ENCODE peak calls at places on chromosomes 3 and 15, in ten cellular contexts. K is mucosa of descending colon; H is heart right ventricle; V is kidney; G is CD8-positive, alpha-beta memory T cell; B is tibial artery; E is choroid plexus epithelial cell; T is breast epithelium; I is fibroblast of pulmonary artery; J is gastrocnemius medialis. Z is an unnamed sample.

GRCh38 chr15:89433686-89434085 is 62.7 kb downstream of the RHCG start:
- DNase-seq in K (no peak), H (no peak), V (no peak), G (no peak), B (no peak), E (no peak), T (no peak), I (no peak), J (no peak), Z (no peak)

GRCh38 chr15:72491768-72492167 is 17.6 kb downstream of the ARIH1 start:
- DNase-seq in K (no peak), H (no peak), V (no peak), G (no peak), B (no peak), E (peak; percentile 73), T (no peak), I (peak; percentile 51), J (no peak), Z (peak; percentile 90)

GRCh38 chr3:69433938-69434263 is 48.0 kb upstream of the FRMD4B start:
- DNase-seq in K (no peak), H (no peak), V (no peak), G (no peak), B (no peak), E (no peak), T (no peak), I (no peak), J (no peak), Z (peak; percentile 80)

GRCh38 chr15:60673918-60674558 is 195.1 kb upstream of the ICE2 start:
- DNase-seq in K (no peak), H (peak; percentile 35), V (no peak), G (no peak), B (peak; percentile 73), E (peak; percentile 90), T (no peak), I (peak; percentile 92), J (peak; percentile 65), Z (peak; percentile 94)

GRCh38 chr15:98651581-98652220 is 3.4 kb downstream of the IGF1R start:
- DNase-seq in K (no peak), H (no peak), V (no peak), G (peak; percentile 48), B (no peak), E (peak; percentile 51), T (no peak), I (peak; percentile 16), J (no peak), Z (peak; percentile 55)

GRCh38 chr3:142027713-142028112 is 121.6 kb downstream of the TFDP2 start:
- DNase-seq in K (no peak), H (no peak), V (no peak), G (peak; percentile 12), B (no peak), E (peak; percentile 43), T (no peak), I (peak; percentile 34), J (no peak), Z (peak; percentile 75)

GRCh38 chr3:119388577-119388976 is 74.8 kb downstream of the TMEM39A start:
- DNase-seq in K (no peak), H (no peak), V (no peak), G (no peak), B (no peak), E (no peak), T (no peak), I (peak; percentile 9), J (no peak), Z (no peak)

GRCh38 chr3:136152963-136153362 is 43.2 kb downstream of the MSL2 start:
- DNase-seq in K (no peak), H (no peak), V (no peak), G (no peak), B (no peak), E (no peak), T (no peak), I (no peak), J (no peak), Z (no peak)

GRCh38 chr3:174776123-174776522 is 83.0 kb upstream of the NAALADL2 start:
- DNase-seq in K (no peak), H (no peak), V (no peak), G (no peak), B (no peak), E (peak; percentile 33), T (no peak), I (peak; percentile 39), J (no peak), Z (peak; percentile 94)

GRCh38 chr3:141100112-141100511 is 49.0 kb downstream of the SPSB4 start:
- DNase-seq in K (no peak), H (no peak), V (no peak), G (no peak), B (no peak), E (no peak), T (no peak), I (no peak), J (no peak), Z (no peak)

GRCh38 chr3:99602183-99602582 is 36.2 kb upstream of the COL8A1 start:
- DNase-seq in K (no peak), H (no peak), V (no peak), G (no peak), B (no peak), E (no peak), T (no peak), I (no peak), J (no peak), Z (no peak)

GRCh38 chr15:64101018-64101417 is 5.2 kb downstream of the SNX1 start:
- DNase-seq in K (no peak), H (no peak), V (no peak), G (no peak), B (no peak), E (no peak), T (no peak), I (no peak), J (no peak), Z (no peak)

GRCh38 chr3:194255252-194256039 is 95.7 kb downstream of the CPN2 start:
- DNase-seq in K (peak; percentile 59), H (peak; percentile 89), V (peak; percentile 91), G (peak; percentile 27), B (peak; percentile 79), E (peak; percentile 27), T (peak; percentile 53), I (peak; percentile 81), J (peak; percentile 41), Z (no peak)

GRCh38 chr3:122183893-122184590 is 574 bp downstream of the CASR start:
- DNase-seq in K (peak; percentile 27), H (no peak), V (peak; percentile 77), G (no peak), B (no peak), E (no peak), T (no peak), I (no peak), J (no peak), Z (no peak)
- H3K4me3 ChIP-seq in K (no peak overlapping the region), H (peak overlapping the region; percentile 34), V (peak overlapping the region; percentile 56), G (no peak overlapping the region), B (no peak overlapping the region), E (no peak overlapping the region), T (peak overlapping the region; percentile 55), I (no peak overlapping the region), J (no peak overlapping the region), Z (no peak overlapping the region)

GRCh38 chr3:30655187-30655812 is 48.9 kb downstream of the TGFBR2 start:
- DNase-seq in K (no peak), H (no peak), V (no peak), G (peak; percentile 85), B (no peak), E (peak; percentile 92), T (no peak), I (peak; percentile 47), J (no peak), Z (peak; percentile 88)
- H3K4me3 ChIP-seq in K (no peak overlapping the region), H (no peak overlapping the region), V (no peak overlapping the region), G (peak overlapping the region; percentile 46), B (no peak overlapping the region), E (no peak overlapping the region), T (no peak overlapping the region), I (no peak overlapping the region), J (no peak overlapping the region), Z (no peak overlapping the region)

GRCh38 chr3:107928084-107928445 is 162.8 kb downstream of the CD47 start:
- DNase-seq in K (no peak), H (no peak), V (no peak), G (no peak), B (no peak), E (peak; percentile 50), T (no peak), I (peak; percentile 52), J (no peak), Z (peak; percentile 61)

GRCh38 chr3:107933450-107933849 is 157.4 kb downstream of the CD47 start:
- DNase-seq in K (no peak), H (no peak), V (no peak), G (no peak), B (no peak), E (no peak), T (no peak), I (no peak), J (no peak), Z (no peak)

GRCh38 chr3:107927361-107928083 is 163.3 kb downstream of the CD47 start:
- DNase-seq in K (peak; percentile 77), H (peak; percentile 43), V (peak; percentile 87), G (peak; percentile 61), B (peak; percentile 77), E (peak; percentile 67), T (peak; percentile 68), I (peak; percentile 83), J (peak; percentile 13), Z (peak; percentile 64)
- H3K4me3 ChIP-seq in K (no peak overlapping the region), H (peak overlapping the region; percentile 58), V (peak overlapping the region; percentile 75), G (peak overlapping the region; percentile 60), B (peak overlapping the region; percentile 56), E (peak overlapping the region; percentile 58), T (peak overlapping the region; percentile 73), I (peak overlapping the region; percentile 69), J (peak overlapping the region; percentile 55), Z (peak overlapping the region; percentile 59)

GRCh38 chr3:9792405-9793160 is at the start of the genes ARPC4 and TADA3:
- DNase-seq in K (peak; percentile 95), H (peak; percentile 94), V (peak; percentile 98), G (peak; percentile 96), B (peak; percentile 96), E (peak; percentile 98), T (peak; percentile 87), I (peak; percentile 97), J (peak; percentile 87), Z (peak; percentile 89)

GRCh38 chr3:9791790-9792404 is 376 bp downstream of the TADA3 start:
- DNase-seq in K (no peak), H (no peak), V (no peak), G (no peak), B (no peak), E (no peak), T (no peak), I (no peak), J (no peak), Z (no peak)

GRCh38 chr3:9794400-9794799 is 1.5 kb downstream of the ARPC4 start:
- DNase-seq in K (no peak), H (no peak), V (no peak), G (no peak), B (no peak), E (no peak), T (no peak), I (no peak), J (no peak), Z (no peak)

GRCh38 chr3:9793161-9793781 is 389 bp downstream of the ARPC4 start:
- DNase-seq in K (no peak), H (peak; percentile 20), V (no peak), G (no peak), B (no peak), E (peak; percentile 64), T (no peak), I (peak; percentile 49), J (no peak), Z (peak; percentile 42)

DNA sequence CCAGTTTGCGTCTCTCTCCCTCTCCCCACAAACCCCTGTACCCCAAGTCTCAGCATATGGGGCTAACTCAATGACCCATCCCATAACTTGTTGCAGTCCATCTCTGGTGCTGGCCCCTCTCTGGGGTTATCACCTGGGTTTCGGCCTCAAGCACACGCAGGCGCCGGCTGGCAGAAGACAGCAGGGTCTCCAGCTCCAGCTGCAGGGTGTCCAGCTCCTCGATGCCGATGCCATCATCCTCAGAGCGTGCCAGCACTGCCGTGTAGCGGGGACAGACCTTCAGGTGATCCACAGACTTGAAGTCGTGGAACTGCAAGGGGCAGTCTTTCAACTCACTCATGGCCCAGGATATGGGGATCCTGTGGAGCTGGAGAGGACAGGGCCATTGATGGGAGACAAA is 1.1 kb downstream of the TADA3 start:
- DNase-seq in K (no peak), H (no peak), V (no peak), G (no peak), B (no peak), E (no peak), T (no peak), I (no peak), J (no peak), Z (no peak)
- H3K4me3 ChIP-seq in K (no peak overlapping the region), H (peak overlapping the region; percentile 100), V (no peak overlapping the region), G (peak overlapping the region; percentile 88), B (no peak overlapping the region), E (no peak overlapping the region), T (peak overlapping the region; percentile 91), I (peak overlapping the region; percentile 99), J (no peak overlapping the region), Z (no peak overlapping the region)